ENCODE peak calls at places on chromosomes 13 and 19, in six cellular contexts. One of them, this sample, is unnamed.

GRCh38 chr19:17311455-17312248 is 2.3 kb downstream of the DDA1 start:
- DNase-seq in spleen: no peak
- DNase-seq in left ventricle myocardium inferior: no peak
- DNase-seq in cardiac fibroblast: peak; percentile 91
- DNase-seq in activated B cell treated with CpG ODN at 0.5 μM for 24 hours: no peak
- DNase-seq in progenitor cell of endocrine pancreas: no peak
- DNase-seq in this sample: no peak

GRCh38 chr19:42089191-42089750 is 13.3 kb downstream of the ZNF574 start:
- DNase-seq in spleen: no peak
- DNase-seq in left ventricle myocardium inferior: no peak
- DNase-seq in cardiac fibroblast: peak; percentile 31
- DNase-seq in activated B cell treated with CpG ODN at 0.5 μM for 24 hours: no peak
- DNase-seq in progenitor cell of endocrine pancreas: no peak
- DNase-seq in this sample: no peak

GRCh38 chr13:32969516-32969941 is 46.7 kb upstream of the KL start:
- DNase-seq in spleen: no peak
- DNase-seq in left ventricle myocardium inferior: no peak
- DNase-seq in cardiac fibroblast: peak; percentile 68
- DNase-seq in activated B cell treated with CpG ODN at 0.5 μM for 24 hours: no peak
- DNase-seq in progenitor cell of endocrine pancreas: no peak
- DNase-seq in this sample: no peak

GRCh38 chr13:84917252-84917878 is 881.9 kb downstream of the SLITRK6 start:
- DNase-seq in spleen: no peak
- DNase-seq in left ventricle myocardium inferior: no peak
- DNase-seq in cardiac fibroblast: peak; percentile 17
- DNase-seq in activated B cell treated with CpG ODN at 0.5 μM for 24 hours: no peak
- DNase-seq in progenitor cell of endocrine pancreas: no peak
- DNase-seq in this sample: no peak

GRCh38 chr19:1857648-1858326 is 5.6 kb downstream of the KLF16 start:
- DNase-seq in spleen: no peak
- DNase-seq in left ventricle myocardium inferior: no peak
- DNase-seq in cardiac fibroblast: no peak
- DNase-seq in activated B cell treated with CpG ODN at 0.5 μM for 24 hours: no peak
- DNase-seq in progenitor cell of endocrine pancreas: no peak
- DNase-seq in this sample: no peak

GRCh38 chr19:9431475-9431874 is 3.9 kb downstream of the ZNF266 start:
- DNase-seq in spleen: no peak
- DNase-seq in left ventricle myocardium inferior: peak; percentile 35
- DNase-seq in cardiac fibroblast: peak; percentile 82
- DNase-seq in activated B cell treated with CpG ODN at 0.5 μM for 24 hours: no peak
- DNase-seq in progenitor cell of endocrine pancreas: peak; percentile 19
- DNase-seq in this sample: peak; percentile 34

GRCh38 chr13:62287764-62288163 is 872.1 kb upstream of the PCDH20 start:
- DNase-seq in spleen: no peak
- DNase-seq in left ventricle myocardium inferior: no peak
- DNase-seq in cardiac fibroblast: no peak
- DNase-seq in activated B cell treated with CpG ODN at 0.5 μM for 24 hours: no peak
- DNase-seq in progenitor cell of endocrine pancreas: no peak
- DNase-seq in this sample: no peak

GRCh38 chr13:73287871-73288270 is 229.1 kb downstream of the KLF5 start:
- DNase-seq in spleen: no peak
- DNase-seq in left ventricle myocardium inferior: no peak
- DNase-seq in cardiac fibroblast: no peak
- DNase-seq in activated B cell treated with CpG ODN at 0.5 μM for 24 hours: no peak
- DNase-seq in progenitor cell of endocrine pancreas: no peak
- DNase-seq in this sample: no peak

GRCh38 chr13:59823495-59823894 is 340.2 kb downstream of the DIAPH3 start:
- DNase-seq in spleen: no peak
- DNase-seq in left ventricle myocardium inferior: no peak
- DNase-seq in cardiac fibroblast: peak; percentile 79
- DNase-seq in activated B cell treated with CpG ODN at 0.5 μM for 24 hours: no peak
- DNase-seq in progenitor cell of endocrine pancreas: no peak
- DNase-seq in this sample: no peak

GRCh38 chr19:51002542-51003311 is 1.3 kb upstream of the KLK8 start:
- DNase-seq in spleen: peak; percentile 57
- DNase-seq in left ventricle myocardium inferior: no peak
- DNase-seq in cardiac fibroblast: peak; percentile 18
- DNase-seq in activated B cell treated with CpG ODN at 0.5 μM for 24 hours: no peak
- DNase-seq in progenitor cell of endocrine pancreas: no peak
- DNase-seq in this sample: no peak

GRCh38 chr13:106473174-106473573 is 62.3 kb downstream of the EFNB2 start:
- DNase-seq in spleen: no peak
- DNase-seq in left ventricle myocardium inferior: peak; percentile 48
- DNase-seq in cardiac fibroblast: no peak
- DNase-seq in activated B cell treated with CpG ODN at 0.5 μM for 24 hours: no peak
- DNase-seq in progenitor cell of endocrine pancreas: no peak
- DNase-seq in this sample: no peak

GRCh38 chr19:4266253-4267000 is 12.6 kb upstream of the SHD start:
- DNase-seq in spleen: no peak
- DNase-seq in left ventricle myocardium inferior: no peak
- DNase-seq in cardiac fibroblast: no peak
- DNase-seq in activated B cell treated with CpG ODN at 0.5 μM for 24 hours: no peak
- DNase-seq in progenitor cell of endocrine pancreas: no peak
- DNase-seq in this sample: no peak

GRCh38 chr19:4264812-4265211 is 14.3 kb upstream of the SHD start:
- DNase-seq in spleen: no peak
- DNase-seq in left ventricle myocardium inferior: no peak
- DNase-seq in cardiac fibroblast: no peak
- DNase-seq in activated B cell treated with CpG ODN at 0.5 μM for 24 hours: no peak
- DNase-seq in progenitor cell of endocrine pancreas: no peak
- DNase-seq in this sample: no peak

GRCh38 chr19:4267101-4267900 is 11.8 kb upstream of the SHD start:
- DNase-seq in spleen: peak; percentile 85
- DNase-seq in left ventricle myocardium inferior: peak; percentile 42
- DNase-seq in cardiac fibroblast: peak; percentile 70
- DNase-seq in activated B cell treated with CpG ODN at 0.5 μM for 24 hours: peak; percentile 55
- DNase-seq in progenitor cell of endocrine pancreas: peak; percentile 56
- DNase-seq in this sample: peak; percentile 46

GRCh38 chr19:4268816-4269430 is 10.1 kb upstream of the SHD start:
- DNase-seq in spleen: no peak
- DNase-seq in left ventricle myocardium inferior: no peak
- DNase-seq in cardiac fibroblast: no peak
- DNase-seq in activated B cell treated with CpG ODN at 0.5 μM for 24 hours: no peak
- DNase-seq in progenitor cell of endocrine pancreas: no peak
- DNase-seq in this sample: no peak

DNA sequence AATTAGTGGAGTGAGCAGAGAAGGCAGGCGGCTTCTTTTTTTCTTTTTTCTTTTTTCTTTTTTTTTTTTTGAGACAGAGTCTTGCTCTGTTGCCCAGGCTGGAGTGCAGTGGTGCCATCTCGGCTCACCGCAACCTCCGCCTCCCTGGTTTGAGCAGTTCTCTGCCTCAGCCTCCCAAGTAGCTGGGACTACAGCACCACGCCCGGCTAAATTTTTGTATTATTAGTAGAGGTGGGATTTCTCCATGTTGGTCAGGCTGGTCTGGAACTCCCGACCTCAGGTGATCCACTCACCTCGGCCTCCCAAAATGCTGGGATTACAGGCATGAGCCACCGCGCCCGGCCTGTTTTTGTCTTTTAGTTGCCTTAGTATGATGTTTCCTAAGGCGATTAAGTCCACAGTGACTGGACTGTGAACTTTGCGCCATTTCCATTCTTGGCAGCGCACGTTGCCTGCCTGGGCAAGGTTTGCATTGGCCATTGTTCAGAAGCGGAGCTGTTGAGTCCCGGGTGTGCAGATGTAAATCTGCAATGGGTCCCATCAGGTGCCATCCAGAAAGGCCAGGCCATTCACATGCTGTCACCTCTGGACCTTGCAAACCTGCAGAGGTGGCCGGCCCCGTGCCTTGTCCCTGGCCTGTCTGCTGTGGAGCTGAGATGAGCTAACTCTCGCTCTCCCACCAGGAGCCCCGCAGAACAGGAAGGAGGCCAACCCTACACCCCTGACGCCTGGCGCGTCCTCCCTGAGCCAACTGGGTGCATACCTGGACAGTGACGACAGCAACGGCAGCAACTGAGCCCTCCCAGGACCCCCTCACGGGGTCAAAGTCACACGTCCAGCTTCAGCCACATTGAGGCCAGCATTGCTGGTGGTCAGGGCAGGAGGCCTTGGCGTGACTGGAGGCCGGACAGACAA is 10.9 kb upstream of the SHD start:
- DNase-seq in spleen: no peak
- DNase-seq in left ventricle myocardium inferior: no peak
- DNase-seq in cardiac fibroblast: no peak
- DNase-seq in activated B cell treated with CpG ODN at 0.5 μM for 24 hours: no peak
- DNase-seq in progenitor cell of endocrine pancreas: no peak
- DNase-seq in this sample: no peak
- TF ChIP-seq CTCF in spleen: no peak
- TF ChIP-seq CTCF in left ventricle myocardium inferior: peak; percentile 27
- TF ChIP-seq CTCF in cardiac fibroblast: no peak
- TF ChIP-seq CTCF in activated B cell treated with CpG ODN at 0.5 μM for 24 hours: no peak
- TF ChIP-seq CTCF in progenitor cell of endocrine pancreas: no peak
- TF ChIP-seq CTCF in this sample: peak; percentile 29

GRCh38 chr13:28586585-28587540 is 72.1 kb upstream of the POMP start:
- DNase-seq in spleen: no peak
- DNase-seq in left ventricle myocardium inferior: no peak
- DNase-seq in cardiac fibroblast: no peak
- DNase-seq in activated B cell treated with CpG ODN at 0.5 μM for 24 hours: no peak
- DNase-seq in progenitor cell of endocrine pancreas: no peak
- DNase-seq in this sample: no peak

GRCh38 chr13:28585557-28585956 is 73.4 kb upstream of the POMP start:
- DNase-seq in spleen: no peak
- DNase-seq in left ventricle myocardium inferior: no peak
- DNase-seq in cardiac fibroblast: no peak
- DNase-seq in activated B cell treated with CpG ODN at 0.5 μM for 24 hours: no peak
- DNase-seq in progenitor cell of endocrine pancreas: no peak
- DNase-seq in this sample: no peak

GRCh38 chr13:28583661-28584091 is 75.3 kb upstream of the POMP start:
- DNase-seq in spleen: no peak
- DNase-seq in left ventricle myocardium inferior: no peak
- DNase-seq in cardiac fibroblast: no peak
- DNase-seq in activated B cell treated with CpG ODN at 0.5 μM for 24 hours: no peak
- DNase-seq in progenitor cell of endocrine pancreas: no peak
- DNase-seq in this sample: no peak

GRCh38 chr13:28582892-28583240 is 76.1 kb upstream of the POMP start:
- DNase-seq in spleen: no peak
- DNase-seq in left ventricle myocardium inferior: no peak
- DNase-seq in cardiac fibroblast: no peak
- DNase-seq in activated B cell treated with CpG ODN at 0.5 μM for 24 hours: no peak
- DNase-seq in progenitor cell of endocrine pancreas: no peak
- DNase-seq in this sample: no peak

GRCh38 chr13:28584873-28585317 is 74.0 kb upstream of the POMP start:
- DNase-seq in spleen: no peak
- DNase-seq in left ventricle myocardium inferior: no peak
- DNase-seq in cardiac fibroblast: peak; percentile 44
- DNase-seq in activated B cell treated with CpG ODN at 0.5 μM for 24 hours: no peak
- DNase-seq in progenitor cell of endocrine pancreas: no peak
- DNase-seq in this sample: no peak
- TF ChIP-seq CTCF in spleen: no peak
- TF ChIP-seq CTCF in left ventricle myocardium inferior: no peak
- TF ChIP-seq CTCF in cardiac fibroblast: no peak
- TF ChIP-seq CTCF in activated B cell treated with CpG ODN at 0.5 μM for 24 hours: no peak
- TF ChIP-seq CTCF in progenitor cell of endocrine pancreas: no peak
- TF ChIP-seq CTCF in this sample: no peak

DNA sequence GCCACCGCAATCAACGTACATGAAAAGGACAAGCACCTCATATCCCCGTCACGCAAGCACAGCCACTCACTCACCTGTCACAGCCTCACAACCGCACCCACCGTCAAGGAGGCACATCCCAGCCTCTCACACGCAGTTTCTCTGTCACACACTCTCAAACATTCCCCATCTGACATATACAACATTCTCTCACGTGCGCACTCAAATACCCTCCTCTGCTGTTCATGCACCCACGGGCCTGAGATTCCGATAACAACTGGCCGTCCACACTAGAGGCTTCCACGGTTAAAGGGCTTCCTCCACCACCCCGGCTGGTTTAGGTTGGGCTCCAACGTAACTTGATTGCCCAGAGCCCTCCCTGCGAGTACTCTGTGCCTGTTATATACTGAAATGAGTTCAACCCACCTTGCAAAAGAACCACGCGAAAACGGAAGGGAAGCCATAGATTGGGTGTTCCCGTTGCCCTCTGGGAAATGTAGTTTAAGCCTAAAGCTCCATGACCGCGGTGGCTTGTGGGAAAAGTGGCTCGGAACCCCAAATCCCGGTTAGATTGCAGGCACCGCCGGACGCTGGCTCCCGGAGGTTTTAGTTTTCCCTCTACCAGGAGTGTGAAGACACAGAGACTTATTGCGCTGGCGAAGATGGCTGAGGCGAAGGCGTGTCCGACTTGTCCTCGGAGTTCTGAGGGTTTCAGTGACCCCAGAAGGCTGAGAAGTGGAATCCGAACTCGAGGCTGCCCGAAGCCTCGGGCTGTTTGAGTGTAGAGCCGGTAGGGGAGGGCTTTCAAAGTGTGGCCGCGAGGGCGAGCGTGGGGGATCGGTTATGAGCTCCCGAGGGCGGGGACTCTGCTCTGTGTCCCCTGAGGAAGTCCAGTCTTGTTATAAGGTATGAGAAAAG is at the start of gene ZNF573:
- DNase-seq in spleen: peak; percentile 92
- DNase-seq in left ventricle myocardium inferior: peak; percentile 82
- DNase-seq in cardiac fibroblast: peak; percentile 93
- DNase-seq in activated B cell treated with CpG ODN at 0.5 μM for 24 hours: peak; percentile 70
- DNase-seq in progenitor cell of endocrine pancreas: peak; percentile 60
- DNase-seq in this sample: peak; percentile 69
- TF ChIP-seq CTCF in spleen: no peak
- TF ChIP-seq CTCF in left ventricle myocardium inferior: peak; percentile 44
- TF ChIP-seq CTCF in cardiac fibroblast: peak; percentile 32
- TF ChIP-seq CTCF in activated B cell treated with CpG ODN at 0.5 μM for 24 hours: no peak
- TF ChIP-seq CTCF in progenitor cell of endocrine pancreas: peak; percentile 39
- TF ChIP-seq CTCF in this sample: no peak

DNA sequence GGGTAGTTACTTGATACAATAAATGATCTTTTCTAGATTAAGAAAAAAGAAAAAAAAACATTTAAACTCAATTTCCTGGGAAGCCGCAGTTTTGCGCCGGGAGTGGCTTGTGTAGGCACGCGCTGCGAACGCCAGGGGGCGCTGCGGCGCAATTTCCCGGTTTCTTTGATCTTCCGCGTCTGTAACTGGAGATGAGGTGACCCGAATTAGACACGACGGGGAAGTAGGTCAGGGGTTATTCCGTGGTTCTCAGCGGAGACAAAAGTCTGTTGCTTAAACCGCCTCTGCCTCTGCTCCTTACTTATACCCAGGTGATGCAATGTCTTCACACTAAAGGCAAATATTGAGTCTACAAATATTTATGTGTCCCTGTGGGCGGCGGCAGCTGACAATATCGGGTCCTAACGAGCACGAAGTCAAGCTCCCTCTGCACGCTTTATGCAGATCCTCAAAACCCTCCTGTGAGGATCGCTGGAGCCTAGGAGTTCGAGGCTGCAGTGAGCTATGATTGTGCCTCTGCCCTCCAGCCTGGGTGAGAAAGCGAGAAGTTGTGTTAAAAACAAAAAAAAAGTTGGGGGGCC is 15.2 kb downstream of the STXBP2 start:
- DNase-seq in spleen: peak; percentile 96
- DNase-seq in left ventricle myocardium inferior: peak; percentile 83
- DNase-seq in cardiac fibroblast: peak; percentile 81
- DNase-seq in activated B cell treated with CpG ODN at 0.5 μM for 24 hours: peak; percentile 82
- DNase-seq in progenitor cell of endocrine pancreas: peak; percentile 90
- DNase-seq in this sample: peak; percentile 87
- TF ChIP-seq CTCF in spleen: peak; percentile 98
- TF ChIP-seq CTCF in left ventricle myocardium inferior: peak; percentile 99
- TF ChIP-seq CTCF in cardiac fibroblast: peak; percentile 96
- TF ChIP-seq CTCF in activated B cell treated with CpG ODN at 0.5 μM for 24 hours: peak; percentile 81
- TF ChIP-seq CTCF in progenitor cell of endocrine pancreas: peak; percentile 99
- TF ChIP-seq CTCF in this sample: peak; percentile 98

GRCh38 chr19:33438016-33438671 is 64.6 kb downstream of the CEBPG start:
- DNase-seq in spleen: peak; percentile 64
- DNase-seq in left ventricle myocardium inferior: peak; percentile 42
- DNase-seq in cardiac fibroblast: no peak
- DNase-seq in activated B cell treated with CpG ODN at 0.5 μM for 24 hours: no peak
- DNase-seq in progenitor cell of endocrine pancreas: no peak
- DNase-seq in this sample: no peak
- TF ChIP-seq CTCF in spleen: no peak
- TF ChIP-seq CTCF in left ventricle myocardium inferior: peak; percentile 46
- TF ChIP-seq CTCF in cardiac fibroblast: peak; percentile 11
- TF ChIP-seq CTCF in activated B cell treated with CpG ODN at 0.5 μM for 24 hours: no peak
- TF ChIP-seq CTCF in progenitor cell of endocrine pancreas: no peak
- TF ChIP-seq CTCF in this sample: no peak